ENCODE peak calls at places on chromosomes 1 and 21, in nine cellular contexts. One of them, this sample, is unnamed.

GRCh38 chr1:119010201-119010600 is 22.1 kb upstream of the TBX15 start:
- DNase-seq in left ventricle myocardium inferior: no peak
- DNase-seq in stomach: no peak
- DNase-seq in suprapubic skin: no peak
- DNase-seq in CD8-positive, alpha-beta T cell: no peak
- DNase-seq in colonic mucosa: no peak
- DNase-seq in GM23338: no peak
- DNase-seq in foreskin fibroblast: peak
- DNase-seq in fibroblast of the aortic adventitia: no peak
- DNase-seq in this sample: no peak

GRCh38 chr1:147794570-147794969 is 34.2 kb upstream of the GJA5 start:
- DNase-seq in foreskin fibroblast: no peak
- DNase-seq in GM23338: no peak
- DNase-seq in colonic mucosa: no peak
- DNase-seq in fibroblast of the aortic adventitia: peak
- DNase-seq in stomach: no peak
- DNase-seq in left ventricle myocardium inferior: peak
- DNase-seq in CD8-positive, alpha-beta T cell: no peak
- DNase-seq in suprapubic skin: no peak
- DNase-seq in this sample: no peak

GRCh38 chr1:6033986-6034749 is 11.5 kb upstream of the KCNAB2 start:
- DNase-seq in GM23338: peak
- DNase-seq in left ventricle myocardium inferior: peak
- DNase-seq in fibroblast of the aortic adventitia: peak
- DNase-seq in foreskin fibroblast: no peak
- DNase-seq in colonic mucosa: peak
- DNase-seq in stomach: peak
- DNase-seq in CD8-positive, alpha-beta T cell: no peak
- DNase-seq in suprapubic skin: no peak
- DNase-seq in this sample: no peak

GRCh38 chr1:248009681-248010080 is 3.8 kb upstream of the OR2L5 start:
- DNase-seq in fibroblast of the aortic adventitia: no peak
- DNase-seq in suprapubic skin: no peak
- DNase-seq in GM23338: no peak
- DNase-seq in colonic mucosa: no peak
- DNase-seq in left ventricle myocardium inferior: no peak
- DNase-seq in stomach: no peak
- DNase-seq in foreskin fibroblast: no peak
- DNase-seq in CD8-positive, alpha-beta T cell: no peak
- DNase-seq in this sample: no peak

GRCh38 chr21:8989261-8989882 is 1532.0 kb upstream of the TPTE start:
- DNase-seq in foreskin fibroblast: no peak
- DNase-seq in left ventricle myocardium inferior: no peak
- DNase-seq in fibroblast of the aortic adventitia: no peak
- DNase-seq in colonic mucosa: no peak
- DNase-seq in suprapubic skin: no peak
- DNase-seq in GM23338: peak
- DNase-seq in CD8-positive, alpha-beta T cell: no peak
- DNase-seq in stomach: no peak
- DNase-seq in this sample: no peak

GRCh38 chr1:198196630-198197029 is 39.8 kb downstream of the NEK7 start:
- DNase-seq in CD8-positive, alpha-beta T cell: no peak
- DNase-seq in foreskin fibroblast: no peak
- DNase-seq in stomach: no peak
- DNase-seq in suprapubic skin: no peak
- DNase-seq in colonic mucosa: no peak
- DNase-seq in fibroblast of the aortic adventitia: no peak
- DNase-seq in GM23338: no peak
- DNase-seq in left ventricle myocardium inferior: no peak
- DNase-seq in this sample: no peak

GRCh38 chr21:32844653-32845443 is 73.3 kb upstream of the PAXBP1 start:
- DNase-seq in foreskin fibroblast: peak
- DNase-seq in CD8-positive, alpha-beta T cell: no peak
- DNase-seq in suprapubic skin: no peak
- DNase-seq in GM23338: no peak
- DNase-seq in left ventricle myocardium inferior: no peak
- DNase-seq in stomach: no peak
- DNase-seq in colonic mucosa: no peak
- DNase-seq in fibroblast of the aortic adventitia: peak
- DNase-seq in this sample: no peak

GRCh38 chr1:222266223-222267215 is 281.4 kb downstream of the HHIPL2 start:
- DNase-seq in colonic mucosa: no peak
- DNase-seq in stomach: no peak
- DNase-seq in fibroblast of the aortic adventitia: no peak
- DNase-seq in foreskin fibroblast: no peak
- DNase-seq in suprapubic skin: no peak
- DNase-seq in CD8-positive, alpha-beta T cell: no peak
- DNase-seq in GM23338: peak
- DNase-seq in left ventricle myocardium inferior: no peak
- DNase-seq in this sample: no peak

GRCh38 chr1:151416231-151416630 is 16.9 kb downstream of the PSMB4 start:
- DNase-seq in colonic mucosa: no peak
- DNase-seq in suprapubic skin: no peak
- DNase-seq in left ventricle myocardium inferior: no peak
- DNase-seq in stomach: no peak
- DNase-seq in CD8-positive, alpha-beta T cell: no peak
- DNase-seq in fibroblast of the aortic adventitia: peak
- DNase-seq in GM23338: no peak
- DNase-seq in foreskin fibroblast: peak
- DNase-seq in this sample: no peak

GRCh38 chr21:44972301-44972814 is 32.5 kb downstream of the SLX9 start:
- DNase-seq in foreskin fibroblast: no peak
- DNase-seq in GM23338: peak
- DNase-seq in fibroblast of the aortic adventitia: no peak
- DNase-seq in CD8-positive, alpha-beta T cell: no peak
- DNase-seq in left ventricle myocardium inferior: no peak
- DNase-seq in stomach: no peak
- DNase-seq in colonic mucosa: no peak
- DNase-seq in suprapubic skin: no peak
- DNase-seq in this sample: no peak
- TF ChIP-seq CTCF in foreskin fibroblast: no peak
- TF ChIP-seq CTCF in GM23338: peak
- TF ChIP-seq CTCF in fibroblast of the aortic adventitia: no peak
- TF ChIP-seq CTCF in CD8-positive, alpha-beta T cell: no peak
- TF ChIP-seq CTCF in left ventricle myocardium inferior: no peak
- TF ChIP-seq CTCF in stomach: no peak
- TF ChIP-seq CTCF in colonic mucosa: no peak
- TF ChIP-seq CTCF in suprapubic skin: no peak
- TF ChIP-seq CTCF in this sample: no peak

GRCh38 chr1:38431669-38432376 is 385.2 kb upstream of the POU3F1 start:
- DNase-seq in GM23338: no peak
- DNase-seq in colonic mucosa: no peak
- DNase-seq in left ventricle myocardium inferior: no peak
- DNase-seq in fibroblast of the aortic adventitia: no peak
- DNase-seq in suprapubic skin: no peak
- DNase-seq in stomach: no peak
- DNase-seq in foreskin fibroblast: no peak
- DNase-seq in CD8-positive, alpha-beta T cell: no peak
- DNase-seq in this sample: no peak
- H3K4me3 ChIP-seq in GM23338: peak
- H3K4me3 ChIP-seq in colonic mucosa: no peak
- H3K4me3 ChIP-seq in left ventricle myocardium inferior: no peak
- H3K4me3 ChIP-seq in fibroblast of the aortic adventitia: no peak
- H3K4me3 ChIP-seq in suprapubic skin: no peak
- H3K4me3 ChIP-seq in stomach: no peak
- H3K4me3 ChIP-seq in foreskin fibroblast: no peak
- H3K4me3 ChIP-seq in CD8-positive, alpha-beta T cell: no peak
- H3K4me3 ChIP-seq in this sample: no peak

DNA sequence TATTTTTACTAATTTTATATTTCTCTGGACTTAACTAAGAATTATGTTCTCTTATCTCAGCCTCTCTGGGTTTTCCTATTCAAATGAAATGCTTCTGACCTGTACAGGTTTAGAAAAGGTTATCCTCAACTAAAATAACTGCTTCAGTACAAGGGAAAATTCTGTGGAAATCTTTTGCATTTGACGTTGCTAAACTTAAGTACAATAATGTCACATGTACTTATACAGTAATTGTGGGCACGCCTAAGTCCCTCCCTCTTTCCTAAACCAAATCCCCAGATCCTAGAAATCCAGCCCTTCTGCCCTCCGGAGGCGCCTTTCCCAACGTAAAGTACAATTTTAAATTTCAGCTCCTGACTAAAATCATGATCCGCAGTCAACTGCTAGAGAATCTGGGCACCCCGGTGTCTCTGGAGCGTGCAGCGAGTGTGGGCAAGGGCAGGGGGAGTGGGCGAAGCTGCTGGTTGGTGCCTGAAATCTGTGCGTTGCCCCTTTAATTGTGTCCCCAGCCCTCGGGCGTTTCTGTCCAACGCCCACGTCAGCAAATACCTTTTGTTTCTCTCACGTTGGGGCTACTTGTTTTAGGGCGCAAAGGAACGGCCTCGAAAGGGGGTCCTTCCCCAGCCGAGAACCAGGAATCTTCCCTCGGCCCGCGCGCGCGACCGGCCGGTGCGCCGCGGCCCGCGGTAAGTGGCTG is at the start of gene ZBTB8A:
- DNase-seq in CD8-positive, alpha-beta T cell: no peak
- DNase-seq in colonic mucosa: peak
- DNase-seq in foreskin fibroblast: peak
- DNase-seq in fibroblast of the aortic adventitia: peak
- DNase-seq in stomach: peak
- DNase-seq in GM23338: peak
- DNase-seq in left ventricle myocardium inferior: peak
- DNase-seq in suprapubic skin: peak
- DNase-seq in this sample: no peak
- TF ChIP-seq CTCF in CD8-positive, alpha-beta T cell: no peak
- TF ChIP-seq CTCF in colonic mucosa: no peak
- TF ChIP-seq CTCF in foreskin fibroblast: peak
- TF ChIP-seq CTCF in fibroblast of the aortic adventitia: peak
- TF ChIP-seq CTCF in stomach: no peak
- TF ChIP-seq CTCF in GM23338: no peak
- TF ChIP-seq CTCF in left ventricle myocardium inferior: no peak
- TF ChIP-seq CTCF in suprapubic skin: no peak
- TF ChIP-seq CTCF in this sample: no peak

DNA sequence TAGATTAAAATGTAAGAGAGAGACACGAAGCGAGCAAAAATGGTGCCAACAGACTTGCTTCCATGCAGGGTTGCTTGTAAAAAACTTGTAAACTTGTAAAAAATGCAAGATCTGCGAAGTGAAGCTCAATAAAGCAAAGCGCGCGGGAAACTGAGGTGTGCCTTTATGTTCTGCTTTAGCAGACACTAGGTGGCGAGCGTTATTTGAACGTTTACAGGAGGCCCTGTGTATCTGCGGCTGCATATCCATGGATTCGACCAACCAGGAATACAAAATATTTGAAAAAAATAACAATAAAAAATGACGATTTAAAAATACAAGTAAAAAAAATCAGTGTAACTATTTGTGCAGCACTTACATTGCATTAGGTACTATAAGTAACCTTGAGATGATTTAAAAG is 1.5 kb downstream of the UBE2G2 start:
- DNase-seq in CD8-positive, alpha-beta T cell: no peak
- DNase-seq in left ventricle myocardium inferior: no peak
- DNase-seq in GM23338: peak
- DNase-seq in foreskin fibroblast: no peak
- DNase-seq in stomach: peak
- DNase-seq in colonic mucosa: peak
- DNase-seq in suprapubic skin: no peak
- DNase-seq in fibroblast of the aortic adventitia: peak
- DNase-seq in this sample: no peak
- H3K4me3 ChIP-seq in CD8-positive, alpha-beta T cell: no peak
- H3K4me3 ChIP-seq in left ventricle myocardium inferior: peak
- H3K4me3 ChIP-seq in GM23338: peak
- H3K4me3 ChIP-seq in foreskin fibroblast: peak
- H3K4me3 ChIP-seq in stomach: peak
- H3K4me3 ChIP-seq in colonic mucosa: no peak
- H3K4me3 ChIP-seq in suprapubic skin: no peak
- H3K4me3 ChIP-seq in fibroblast of the aortic adventitia: peak
- H3K4me3 ChIP-seq in this sample: peak

DNA sequence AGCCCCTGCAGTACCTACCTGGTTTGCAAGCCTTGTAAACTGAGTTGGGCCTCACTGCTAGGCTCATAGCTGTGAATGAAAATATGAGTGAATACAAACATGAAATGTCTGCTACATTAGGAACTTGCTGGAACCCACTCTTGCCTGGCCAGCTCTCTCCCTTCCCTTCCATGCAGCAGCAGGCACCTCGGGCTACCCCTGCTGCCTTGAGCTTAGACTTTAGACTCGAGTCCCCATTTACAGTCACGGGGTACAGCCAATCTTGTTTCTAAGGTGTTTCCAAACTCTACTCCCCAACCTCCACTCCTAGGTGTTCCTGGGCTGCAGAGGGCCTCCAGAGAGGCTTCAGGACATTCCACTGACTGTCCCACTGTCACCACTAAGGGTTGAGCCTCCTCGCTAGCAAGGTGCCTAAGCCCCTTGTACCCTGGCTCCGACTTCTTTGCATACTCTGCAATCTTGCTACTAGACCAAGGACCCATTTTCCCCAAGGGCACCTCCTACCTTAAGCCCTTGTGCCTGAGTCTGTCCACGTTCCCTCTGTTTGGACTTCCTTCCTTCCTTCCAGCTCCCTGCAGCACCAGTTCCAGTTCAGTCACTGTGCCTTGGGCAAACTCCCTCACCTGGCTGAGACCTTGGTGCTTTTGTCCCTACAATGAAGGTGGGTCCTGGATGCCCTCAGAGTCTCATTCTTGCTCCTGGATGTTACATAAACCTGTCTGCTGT is 36.9 kb downstream of the CDK18 start:
- DNase-seq in foreskin fibroblast: no peak
- DNase-seq in left ventricle myocardium inferior: no peak
- DNase-seq in stomach: peak
- DNase-seq in colonic mucosa: peak
- DNase-seq in fibroblast of the aortic adventitia: no peak
- DNase-seq in GM23338: no peak
- DNase-seq in CD8-positive, alpha-beta T cell: no peak
- DNase-seq in suprapubic skin: peak
- DNase-seq in this sample: no peak
- TF ChIP-seq CTCF in foreskin fibroblast: no peak
- TF ChIP-seq CTCF in left ventricle myocardium inferior: no peak
- TF ChIP-seq CTCF in stomach: no peak
- TF ChIP-seq CTCF in colonic mucosa: no peak
- TF ChIP-seq CTCF in fibroblast of the aortic adventitia: no peak
- TF ChIP-seq CTCF in GM23338: no peak
- TF ChIP-seq CTCF in CD8-positive, alpha-beta T cell: no peak
- TF ChIP-seq CTCF in suprapubic skin: no peak
- TF ChIP-seq CTCF in this sample: no peak

This sample was measured in gastrocnemius medialis.